ENCODE peak calls at places on chromosomes 13 and 19, in seven cellular contexts. T, L, Q, F, V, X and H are unnamed samples. For H3K4me1, the result is how much of the 10 kb centered on the place peaks cover.

GRCh38 chr13:21567714-21568113 is 36.3 kb downstream of the MICU2 start:
- DNase-seq in Q (no peak), X (no peak), L (no peak), V (no peak), F (no peak), T (no peak), H (no peak)

GRCh38 chr13:66353664-66354063 is 876.5 kb downstream of the PCDH9 start:
- DNase-seq in T (no peak), L (no peak), X (no peak), V (no peak), Q (no peak), F (no peak), H (peak)

GRCh38 chr19:49849433-49850220 is 1.3 kb upstream of the PTOV1 start:
- DNase-seq in V (no peak), L (no peak), X (no peak), T (no peak), Q (no peak), F (no peak), H (no peak)

GRCh38 chr19:15323496-15324235 is 8.7 kb downstream of the BRD4 start:
- DNase-seq in L (no peak), T (peak), V (no peak), F (peak), X (peak), Q (no peak), H (no peak)

GRCh38 chr13:94073006-94073744 is 406.3 kb downstream of the DCT start:
- DNase-seq in Q (no peak), F (no peak), X (no peak), L (no peak), V (no peak), T (no peak), H (no peak)

GRCh38 chr19:3823345-3823704 is 37.1 kb upstream of the MATK start:
- DNase-seq in Q (no peak), L (no peak), F (no peak), V (no peak), X (no peak), T (no peak), H (no peak)

GRCh38 chr19:708154-709141 is at the start of gene PALM:
- DNase-seq in L (no peak), Q (no peak), V (no peak), T (no peak), X (no peak), F (peak), H (no peak)

GRCh38 chr13:43686557-43686956 is 100.2 kb downstream of the ENOX1 start:
- DNase-seq in V (no peak), L (no peak), T (no peak), Q (no peak), F (no peak), X (no peak), H (no peak)

GRCh38 chr13:48750588-48751383 is 97.1 kb downstream of the CYSLTR2 start:
- DNase-seq in L (no peak), X (no peak), Q (no peak), F (no peak), V (no peak), T (peak), H (no peak)

GRCh38 chr19:48391100-48392005 is at the start of gene KDELR1:
- DNase-seq in X (peak), T (peak), Q (peak), L (no peak), F (peak), V (no peak), H (no peak)

GRCh38 chr19:6738726-6739389 is 622 bp upstream of the TRIP10 start:
- DNase-seq in Q (no peak), T (peak), X (peak), V (no peak), L (no peak), F (peak), H (no peak)

GRCh38 chr19:46481947-46482346 is 10.6 kb upstream of the PNMA8A start:
- DNase-seq in F (no peak), V (no peak), X (no peak), L (no peak), T (no peak), Q (no peak), H (no peak)

GRCh38 chr13:42239644-42240043 is 32.3 kb upstream of the AKAP11 start:
- DNase-seq in V (no peak), F (no peak), T (no peak), L (no peak), X (no peak), Q (no peak), H (no peak)

GRCh38 chr19:38287604-38288003 is 16.4 kb upstream of the C19orf33 start:
- DNase-seq in F (no peak), L (no peak), V (no peak), X (no peak), Q (no peak), T (no peak), H (no peak)

GRCh38 chr13:49584771-49585182 is 581 bp downstream of the RCBTB1 start:
- DNase-seq in L (no peak), X (no peak), T (no peak), F (no peak), Q (no peak), V (no peak), H (no peak)

GRCh38 chr13:108996430-108996829 is 367.0 kb downstream of the MYO16 start:
- DNase-seq in F (no peak), L (no peak), Q (no peak), X (no peak), V (no peak), T (no peak), H (no peak)

GRCh38 chr19:54606230-54606629 is 12.8 kb downstream of the LILRA1 start:
- DNase-seq in V (peak), L (peak), X (no peak), Q (no peak), T (no peak), F (no peak), H (no peak)

DNA sequence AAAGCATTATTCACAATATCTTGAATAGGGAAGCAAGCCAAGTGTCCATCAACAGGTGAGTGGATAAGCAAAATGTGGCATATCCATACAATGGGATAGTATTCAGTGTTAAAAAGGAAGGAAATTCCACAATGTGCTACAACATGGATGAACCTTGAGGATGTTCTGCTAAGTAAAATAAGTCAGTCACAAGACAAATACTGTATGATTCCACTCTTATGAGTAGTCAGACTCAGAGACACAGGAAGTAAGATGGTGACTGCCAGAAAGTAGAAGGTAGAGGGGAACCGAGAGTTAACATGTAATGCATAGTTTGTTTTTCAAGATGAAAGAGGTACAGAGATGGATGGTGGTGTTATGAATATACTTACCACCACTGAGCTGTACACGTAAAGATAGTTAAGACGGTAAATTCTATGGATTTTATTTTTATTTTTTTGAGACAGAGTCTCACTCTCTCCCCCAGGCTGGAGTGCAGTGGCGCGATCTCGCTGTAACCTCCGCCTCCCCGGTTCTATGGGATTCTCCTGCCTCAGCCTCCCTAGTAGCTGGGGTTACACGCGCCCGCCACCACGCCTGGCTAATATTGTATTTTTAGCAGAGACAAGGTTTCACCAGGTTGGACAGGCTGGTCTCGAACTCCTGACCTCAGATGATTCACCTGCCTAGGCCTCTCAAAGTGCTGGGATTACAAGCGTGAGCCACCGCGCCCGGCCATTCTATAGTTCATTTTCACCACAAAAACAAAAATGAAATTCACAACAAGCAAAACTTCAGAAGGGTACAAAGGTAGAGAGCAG is 1.0 kb upstream of the CHAMP1 start:
- DNase-seq in X (peak), Q (no peak), T (peak), F (no peak), V (no peak), L (peak), H (no peak)
- TF ChIP-seq POLR2AphosphoS5 in X (no peak), Q (no peak), T (no peak), F (no peak), V (no peak), L (peak), H (no peak)

GRCh38 chr13:30253830-30254229 is 53.5 kb downstream of the KATNAL1 start:
- DNase-seq in X (no peak), Q (no peak), V (no peak), L (no peak), T (no peak), F (no peak), H (no peak)
- H3K4me1 ChIP-seq in X (under half), Q (under half), V (under half), L (under half), T (under half), F (under half), H (under half)

DNA sequence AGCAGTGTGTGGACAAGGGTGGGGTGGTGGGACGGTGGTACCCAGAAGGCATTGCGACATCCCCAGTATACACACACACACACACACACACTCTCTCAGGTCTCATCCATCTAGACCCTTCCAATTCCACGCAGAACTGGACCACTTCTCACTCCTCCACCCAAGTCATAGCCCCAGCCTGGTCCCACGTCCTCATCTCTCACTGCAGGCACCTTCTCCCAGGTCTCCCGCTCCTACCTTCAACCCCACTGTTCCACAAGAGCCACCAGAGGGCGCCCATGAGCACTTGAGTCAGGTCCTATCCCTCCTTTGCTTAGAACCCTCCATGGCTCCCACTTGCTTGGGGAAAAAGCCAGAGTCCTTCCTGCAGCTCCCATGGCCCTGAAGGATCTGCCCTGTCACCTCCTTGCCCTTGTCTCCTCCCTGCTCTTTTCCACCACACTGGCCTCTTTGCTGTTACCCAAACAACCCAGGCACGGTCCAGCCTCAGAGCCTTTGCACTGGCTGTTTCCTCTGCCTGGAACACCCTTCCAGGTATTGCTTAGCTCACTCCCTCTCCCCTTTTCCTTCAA is 62.6 kb downstream of the IER2 start:
- DNase-seq in Q (peak), F (peak), V (no peak), T (peak), L (peak), X (peak), H (peak)
- TF ChIP-seq CTCF in Q (no peak), F (peak), V (peak), T (peak), L (peak), X (peak), H (peak)

GRCh38 chr19:18366027-18366435 is 19.9 kb upstream of the GDF15 start:
- DNase-seq in T (no peak), V (no peak), F (no peak), L (no peak), X (no peak), Q (no peak), H (no peak)

GRCh38 chr19:18361646-18362045 is 21.2 kb downstream of the PGPEP1 start:
- DNase-seq in L (no peak), V (no peak), T (no peak), X (no peak), F (no peak), Q (no peak), H (no peak)

GRCh38 chr19:18363787-18364186 is 22.2 kb upstream of the GDF15 start:
- DNase-seq in Q (no peak), T (no peak), V (no peak), F (no peak), X (no peak), L (no peak), H (no peak)

GRCh38 chr19:18362934-18363542 is 22.6 kb downstream of the PGPEP1 start:
- DNase-seq in F (no peak), Q (no peak), T (no peak), V (no peak), X (no peak), L (no peak), H (no peak)

DNA sequence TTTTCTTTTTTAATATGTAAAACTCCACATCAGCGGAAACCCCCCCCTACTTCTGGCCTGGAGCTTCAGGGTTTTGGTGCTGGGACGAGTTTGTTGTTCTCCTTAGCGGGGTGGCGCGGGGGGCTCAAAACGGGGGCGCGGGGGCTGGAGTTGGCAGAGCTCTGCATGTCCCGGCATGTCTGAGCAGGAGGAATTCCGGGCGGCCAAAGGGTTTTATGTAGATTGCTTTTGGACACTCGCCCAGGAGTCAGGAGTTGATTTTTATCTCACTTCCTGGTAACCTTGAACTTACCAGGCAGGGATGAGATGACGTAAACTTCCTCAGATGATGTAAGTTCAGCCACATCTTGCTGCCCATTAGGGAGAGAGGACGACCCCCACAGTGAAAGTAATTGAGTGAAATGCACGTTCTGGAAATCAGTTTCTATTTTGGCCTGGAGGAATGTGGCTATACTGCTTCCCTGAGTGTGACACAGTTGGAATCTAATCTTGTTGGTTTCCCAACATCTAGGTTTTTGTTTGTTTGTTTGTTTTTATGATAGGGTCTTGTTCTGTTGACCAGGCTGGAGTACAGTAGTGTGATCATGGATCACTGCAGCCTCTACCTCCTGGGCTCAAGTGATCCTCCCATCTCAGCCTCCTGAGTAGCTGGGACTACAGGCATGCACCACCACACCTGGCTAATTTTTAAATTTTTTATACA is 21.0 kb upstream of the GDF15 start:
- DNase-seq in L (no peak), X (no peak), V (no peak), Q (peak), F (peak), T (peak), H (peak)
- TF ChIP-seq POLR2AphosphoS5 in L (no peak), X (no peak), V (peak), Q (peak), F (peak), T (peak), H (peak)

GRCh38 chr13:97264663-97265062 is 42.5 kb downstream of the MBNL2 start:
- DNase-seq in T (no peak), X (no peak), V (no peak), F (no peak), Q (no peak), L (no peak), H (no peak)
- H3K4me1 ChIP-seq in T (half or more), X (under half), V (half or more), F (under half), Q (under half), L (under half), H (half or more)